ENCODE peak calls at places on chromosome 3, in five cellular contexts. F is sciatic nerve; V is MV-4-11; I is stimulated activated CD8-positive, alpha-beta memory T cell treated with anti-CD3 and anti-CD28 coated beads, Interleukin-15, amount 100 ng/mL, for 48 hours; Q is memory B cell. M is an unnamed sample.

GRCh38 chr3:15063656-15064286 is 1.3 kb downstream of the MRPS25 start:
- DNase-seq in I (no peak), V (no peak), F (no peak), Q (no peak), M (no peak)

GRCh38 chr3:128541246-128541645 is 48.2 kb upstream of the GATA2 start:
- DNase-seq in F (no peak), I (no peak), V (no peak), Q (no peak), M (no peak)

GRCh38 chr3:9698293-9698692 is 5.3 kb upstream of the CPNE9 start:
- DNase-seq in F (no peak), I (no peak), V (no peak), Q (no peak), M (no peak)

GRCh38 chr3:150890320-150890719 is 14.9 kb downstream of the MINDY4B start:
- DNase-seq in F (no peak), Q (no peak), I (no peak), V (peak; percentile 96), M (peak; percentile 25)

GRCh38 chr3:141408596-141408995 is 40.3 kb downstream of the ZBTB38 start:
- DNase-seq in V (no peak), Q (no peak), F (no peak), I (no peak), M (no peak)

GRCh38 chr3:196639517-196640500 is at the start of gene NRROS:
- DNase-seq in I (peak; percentile 67), F (peak; percentile 79), Q (peak; percentile 71), V (peak; percentile 58), M (peak; percentile 93)

GRCh38 chr3:25916286-25916685 is 126.4 kb downstream of the OXSM start:
- DNase-seq in V (no peak), I (no peak), Q (no peak), F (no peak), M (no peak)

GRCh38 chr3:15428539-15428938 is 1.1 kb downstream of the EAF1 start:
- DNase-seq in Q (no peak), F (no peak), I (no peak), V (peak; percentile 60), M (peak; percentile 37)

GRCh38 chr3:149657796-149658443 is at the start of gene WWTR1:
- DNase-seq in V (no peak), Q (no peak), F (peak; percentile 97), I (peak; percentile 21), M (peak; percentile 9)

GRCh38 chr3:18308096-18308495 is 117.0 kb downstream of the SATB1 start:
- DNase-seq in I (no peak), V (no peak), Q (no peak), F (no peak), M (no peak)

M was measured in NB4.